ENCODE peak calls at places on chromosomes 5 and 9, in ten cellular contexts. One of them, this sample, is unnamed.
A peak's percentile ranks its signal among the peaks of the same experiment; 100 is the strongest.

GRCh38 chr9:129568560-129569505 is 52.1 kb downstream of the C9orf50 start:
- DNase-seq in PC-3: no peak
- DNase-seq in kidney: peak; percentile 93
- DNase-seq in neural progenitor cell: peak; percentile 84
- DNase-seq in Peyer's patch: no peak
- DNase-seq in GM10248: no peak
- DNase-seq in CD8-positive, alpha-beta T cell: no peak
- DNase-seq in BE2C: peak; percentile 49
- DNase-seq in thyroid gland: peak; percentile 61
- DNase-seq in tibial artery: peak; percentile 80
- DNase-seq in this sample: peak; percentile 48

GRCh38 chr5:27854243-27854852 is 816.0 kb upstream of the CDH9 start:
- DNase-seq in neural progenitor cell: no peak
- DNase-seq in Peyer's patch: no peak
- DNase-seq in kidney: no peak
- DNase-seq in tibial artery: no peak
- DNase-seq in thyroid gland: no peak
- DNase-seq in PC-3: peak; percentile 39
- DNase-seq in BE2C: no peak
- DNase-seq in CD8-positive, alpha-beta T cell: no peak
- DNase-seq in GM10248: no peak
- DNase-seq in this sample: no peak

GRCh38 chr5:139660105-139660915 is 12.2 kb downstream of the CXXC5 start:
- DNase-seq in PC-3: peak; percentile 82
- DNase-seq in kidney: peak; percentile 94
- DNase-seq in Peyer's patch: no peak
- DNase-seq in tibial artery: peak; percentile 96
- DNase-seq in thyroid gland: peak; percentile 90
- DNase-seq in neural progenitor cell: no peak
- DNase-seq in CD8-positive, alpha-beta T cell: no peak
- DNase-seq in BE2C: peak; percentile 67
- DNase-seq in GM10248: no peak
- DNase-seq in this sample: no peak

GRCh38 chr5:175347027-175347426 is 97.0 kb downstream of the DRD1 start:
- DNase-seq in neural progenitor cell: peak; percentile 75
- DNase-seq in CD8-positive, alpha-beta T cell: no peak
- DNase-seq in thyroid gland: no peak
- DNase-seq in BE2C: no peak
- DNase-seq in GM10248: no peak
- DNase-seq in PC-3: peak; percentile 83
- DNase-seq in tibial artery: no peak
- DNase-seq in Peyer's patch: no peak
- DNase-seq in kidney: no peak
- DNase-seq in this sample: no peak

GRCh38 chr9:134434896-134435506 is 108.7 kb downstream of the RXRA start:
- DNase-seq in neural progenitor cell: peak; percentile 31
- DNase-seq in thyroid gland: peak; percentile 99
- DNase-seq in CD8-positive, alpha-beta T cell: no peak
- DNase-seq in tibial artery: peak; percentile 98
- DNase-seq in GM10248: no peak
- DNase-seq in BE2C: peak; percentile 94
- DNase-seq in Peyer's patch: peak; percentile 51
- DNase-seq in PC-3: peak; percentile 59
- DNase-seq in kidney: peak; percentile 98
- DNase-seq in this sample: no peak

GRCh38 chr5:99059685-99060084 is 130.9 kb upstream of the CHD1 start:
- DNase-seq in tibial artery: no peak
- DNase-seq in Peyer's patch: no peak
- DNase-seq in BE2C: no peak
- DNase-seq in thyroid gland: no peak
- DNase-seq in kidney: no peak
- DNase-seq in PC-3: no peak
- DNase-seq in neural progenitor cell: no peak
- DNase-seq in GM10248: peak; percentile 24
- DNase-seq in CD8-positive, alpha-beta T cell: no peak
- DNase-seq in this sample: no peak

GRCh38 chr5:139392678-139393496 is 2.0 kb downstream of the PROB1 start:
- DNase-seq in Peyer's patch: peak; percentile 86
- DNase-seq in PC-3: peak; percentile 79
- DNase-seq in thyroid gland: peak; percentile 49
- DNase-seq in CD8-positive, alpha-beta T cell: peak; percentile 64
- DNase-seq in tibial artery: no peak
- DNase-seq in neural progenitor cell: peak; percentile 85
- DNase-seq in BE2C: peak; percentile 87
- DNase-seq in GM10248: peak; percentile 88
- DNase-seq in kidney: peak; percentile 88
- DNase-seq in this sample: peak; percentile 85

GRCh38 chr5:75510836-75511434 is 494 bp downstream of the CERT1 start:
- DNase-seq in neural progenitor cell: peak; percentile 76
- DNase-seq in BE2C: peak; percentile 48
- DNase-seq in kidney: peak; percentile 89
- DNase-seq in tibial artery: peak; percentile 79
- DNase-seq in Peyer's patch: peak; percentile 25
- DNase-seq in PC-3: peak; percentile 5
- DNase-seq in thyroid gland: peak; percentile 69
- DNase-seq in CD8-positive, alpha-beta T cell: peak; percentile 31
- DNase-seq in GM10248: peak; percentile 27
- DNase-seq in this sample: peak; percentile 58

GRCh38 chr9:72954431-72955420 is 1.9 kb upstream of the ALDH1A1 start:
- DNase-seq in BE2C: no peak
- DNase-seq in CD8-positive, alpha-beta T cell: no peak
- DNase-seq in kidney: no peak
- DNase-seq in Peyer's patch: no peak
- DNase-seq in PC-3: no peak
- DNase-seq in tibial artery: peak; percentile 67
- DNase-seq in GM10248: no peak
- DNase-seq in thyroid gland: no peak
- DNase-seq in neural progenitor cell: no peak
- DNase-seq in this sample: no peak

GRCh38 chr5:141050622-141051525 is at the start of gene PCDHB1:
- DNase-seq in PC-3: peak; percentile 34
- DNase-seq in CD8-positive, alpha-beta T cell: no peak
- DNase-seq in kidney: no peak
- DNase-seq in thyroid gland: peak; percentile 6
- DNase-seq in neural progenitor cell: peak; percentile 47
- DNase-seq in GM10248: no peak
- DNase-seq in BE2C: no peak
- DNase-seq in Peyer's patch: no peak
- DNase-seq in tibial artery: no peak
- DNase-seq in this sample: no peak

GRCh38 chr5:103942587-103943186 is 380.1 kb upstream of the NUDT12 start:
- DNase-seq in PC-3: peak; percentile 51
- DNase-seq in neural progenitor cell: no peak
- DNase-seq in GM10248: no peak
- DNase-seq in tibial artery: no peak
- DNase-seq in thyroid gland: no peak
- DNase-seq in BE2C: no peak
- DNase-seq in kidney: no peak
- DNase-seq in CD8-positive, alpha-beta T cell: no peak
- DNase-seq in Peyer's patch: no peak
- DNase-seq in this sample: no peak

DNA sequence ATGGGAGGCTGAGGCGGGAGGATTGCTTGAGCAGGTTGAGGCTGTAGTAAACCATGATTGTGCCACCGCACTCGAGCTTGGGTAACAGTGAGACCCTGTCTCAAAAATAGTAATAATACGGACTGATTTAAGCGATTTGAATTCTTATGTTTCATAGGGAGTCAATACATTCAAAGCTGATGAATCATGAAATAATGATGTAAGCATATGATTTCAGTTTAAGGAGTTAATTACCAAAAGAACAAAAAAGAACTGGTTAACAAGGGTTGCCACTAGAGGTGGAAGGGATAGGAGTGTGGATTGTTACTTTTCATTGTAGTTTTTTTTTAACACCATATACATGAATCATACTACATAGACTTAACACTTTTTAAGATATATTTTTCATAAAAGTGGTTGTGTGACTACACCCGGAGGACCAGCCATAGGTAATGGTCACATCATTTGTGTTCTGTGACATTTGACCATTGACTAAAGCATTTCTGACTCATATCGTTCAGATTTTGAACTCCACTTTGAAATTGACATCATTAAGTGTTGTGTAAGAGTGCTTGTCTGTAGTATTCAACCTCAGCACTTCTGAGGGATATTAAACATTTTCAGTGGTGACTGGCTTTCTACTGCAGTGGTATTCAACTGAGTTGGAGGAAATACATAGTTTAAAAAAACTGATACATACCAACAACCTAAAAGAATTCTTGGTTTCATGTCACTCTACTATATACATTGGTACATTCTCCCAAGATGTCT is 7.0 kb downstream of the TRMT10B start:
- DNase-seq in PC-3: peak; percentile 16
- DNase-seq in CD8-positive, alpha-beta T cell: no peak
- DNase-seq in BE2C: no peak
- DNase-seq in kidney: no peak
- DNase-seq in GM10248: no peak
- DNase-seq in thyroid gland: no peak
- DNase-seq in tibial artery: no peak
- DNase-seq in neural progenitor cell: no peak
- DNase-seq in Peyer's patch: no peak
- DNase-seq in this sample: no peak
- TF ChIP-seq CTCF in PC-3: no peak
- TF ChIP-seq CTCF in CD8-positive, alpha-beta T cell: no peak
- TF ChIP-seq CTCF in BE2C: no peak
- TF ChIP-seq CTCF in kidney: no peak
- TF ChIP-seq CTCF in GM10248: no peak
- TF ChIP-seq CTCF in thyroid gland: no peak
- TF ChIP-seq CTCF in tibial artery: no peak
- TF ChIP-seq CTCF in neural progenitor cell: no peak
- TF ChIP-seq CTCF in Peyer's patch: no peak
- TF ChIP-seq CTCF in this sample: no peak

GRCh38 chr9:132412089-132412488 is 2.1 kb downstream of the CFAP77 start:
- DNase-seq in tibial artery: no peak
- DNase-seq in kidney: no peak
- DNase-seq in neural progenitor cell: peak; percentile 79
- DNase-seq in CD8-positive, alpha-beta T cell: no peak
- DNase-seq in PC-3: peak; percentile 31
- DNase-seq in BE2C: peak; percentile 77
- DNase-seq in thyroid gland: no peak
- DNase-seq in Peyer's patch: no peak
- DNase-seq in GM10248: peak; percentile 32
- DNase-seq in this sample: peak; percentile 64
- TF ChIP-seq CTCF in tibial artery: peak; percentile 32
- TF ChIP-seq CTCF in kidney: peak; percentile 21
- TF ChIP-seq CTCF in neural progenitor cell: peak; percentile 82
- TF ChIP-seq CTCF in CD8-positive, alpha-beta T cell: peak; percentile 47
- TF ChIP-seq CTCF in PC-3: peak; percentile 64
- TF ChIP-seq CTCF in BE2C: peak; percentile 94
- TF ChIP-seq CTCF in thyroid gland: no peak
- TF ChIP-seq CTCF in Peyer's patch: no peak
- TF ChIP-seq CTCF in GM10248: peak; percentile 40
- TF ChIP-seq CTCF in this sample: peak; percentile 76

GRCh38 chr5:147673276-147673675 is 109.3 kb downstream of the JAKMIP2 start:
- DNase-seq in PC-3: no peak
- DNase-seq in Peyer's patch: no peak
- DNase-seq in kidney: no peak
- DNase-seq in BE2C: peak; percentile 68
- DNase-seq in CD8-positive, alpha-beta T cell: no peak
- DNase-seq in neural progenitor cell: no peak
- DNase-seq in GM10248: no peak
- DNase-seq in tibial artery: no peak
- DNase-seq in thyroid gland: no peak
- DNase-seq in this sample: no peak

GRCh38 chr5:147669113-147669869 is 113.2 kb downstream of the JAKMIP2 start:
- DNase-seq in kidney: no peak
- DNase-seq in BE2C: no peak
- DNase-seq in tibial artery: no peak
- DNase-seq in GM10248: no peak
- DNase-seq in thyroid gland: no peak
- DNase-seq in PC-3: no peak
- DNase-seq in CD8-positive, alpha-beta T cell: no peak
- DNase-seq in neural progenitor cell: peak; percentile 36
- DNase-seq in Peyer's patch: no peak
- DNase-seq in this sample: no peak

GRCh38 chr5:147670815-147671214 is 111.7 kb downstream of the JAKMIP2 start:
- DNase-seq in kidney: no peak
- DNase-seq in neural progenitor cell: no peak
- DNase-seq in BE2C: no peak
- DNase-seq in GM10248: no peak
- DNase-seq in thyroid gland: no peak
- DNase-seq in Peyer's patch: no peak
- DNase-seq in CD8-positive, alpha-beta T cell: no peak
- DNase-seq in tibial artery: no peak
- DNase-seq in PC-3: no peak
- DNase-seq in this sample: no peak

GRCh38 chr5:147671365-147671764 is 111.2 kb downstream of the JAKMIP2 start:
- DNase-seq in thyroid gland: no peak
- DNase-seq in CD8-positive, alpha-beta T cell: no peak
- DNase-seq in GM10248: no peak
- DNase-seq in kidney: no peak
- DNase-seq in Peyer's patch: no peak
- DNase-seq in PC-3: no peak
- DNase-seq in tibial artery: no peak
- DNase-seq in neural progenitor cell: no peak
- DNase-seq in BE2C: no peak
- DNase-seq in this sample: no peak

DNA sequence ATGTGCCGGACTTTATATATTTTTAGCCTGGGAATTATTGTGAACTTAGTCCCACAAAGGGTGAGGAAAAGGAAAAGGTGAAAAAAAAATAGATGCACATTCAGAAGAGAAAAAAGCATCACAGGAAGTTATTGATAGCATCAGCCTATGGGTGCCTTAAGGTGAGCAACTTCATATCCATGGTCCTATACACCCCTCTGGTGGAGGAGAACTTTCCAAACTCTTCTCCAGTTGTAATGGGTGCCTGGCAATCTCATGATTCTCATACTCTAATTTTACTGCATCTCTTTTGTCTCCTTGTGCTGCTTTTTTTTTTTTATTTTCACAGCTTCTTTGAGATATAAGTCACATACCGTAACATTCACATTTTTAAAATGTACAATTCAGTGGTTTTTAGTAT is 107.4 kb downstream of the JAKMIP2 start:
- DNase-seq in kidney: no peak
- DNase-seq in tibial artery: no peak
- DNase-seq in BE2C: no peak
- DNase-seq in PC-3: peak; percentile 48
- DNase-seq in thyroid gland: no peak
- DNase-seq in neural progenitor cell: no peak
- DNase-seq in GM10248: no peak
- DNase-seq in Peyer's patch: no peak
- DNase-seq in CD8-positive, alpha-beta T cell: no peak
- DNase-seq in this sample: no peak
- TF ChIP-seq CTCF in kidney: no peak
- TF ChIP-seq CTCF in tibial artery: no peak
- TF ChIP-seq CTCF in BE2C: peak; percentile 8
- TF ChIP-seq CTCF in PC-3: peak; percentile 44
- TF ChIP-seq CTCF in thyroid gland: no peak
- TF ChIP-seq CTCF in neural progenitor cell: no peak
- TF ChIP-seq CTCF in GM10248: no peak
- TF ChIP-seq CTCF in Peyer's patch: no peak
- TF ChIP-seq CTCF in CD8-positive, alpha-beta T cell: no peak
- TF ChIP-seq CTCF in this sample: no peak

DNA sequence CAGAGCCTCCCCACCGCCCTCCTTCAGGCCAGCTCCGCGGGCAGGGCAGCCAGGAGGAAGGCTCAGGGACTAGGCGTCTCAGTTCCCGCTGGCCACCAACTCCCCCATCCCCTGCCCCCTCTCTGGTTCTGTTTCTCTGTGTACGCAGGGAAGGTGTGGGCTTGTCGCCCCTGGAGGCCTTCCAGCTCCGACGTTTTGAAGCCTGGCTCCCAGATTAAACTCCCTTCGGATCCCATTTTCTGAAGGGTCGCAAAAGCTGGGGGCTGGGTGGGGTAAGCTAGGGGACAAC is 346 bp downstream of the ATOX1 start:
- DNase-seq in tibial artery: no peak
- DNase-seq in thyroid gland: peak; percentile 50
- DNase-seq in neural progenitor cell: no peak
- DNase-seq in GM10248: no peak
- DNase-seq in PC-3: no peak
- DNase-seq in CD8-positive, alpha-beta T cell: no peak
- DNase-seq in BE2C: no peak
- DNase-seq in Peyer's patch: no peak
- DNase-seq in kidney: no peak
- DNase-seq in this sample: no peak
- TF ChIP-seq CTCF in tibial artery: no peak
- TF ChIP-seq CTCF in thyroid gland: no peak
- TF ChIP-seq CTCF in neural progenitor cell: no peak
- TF ChIP-seq CTCF in GM10248: no peak
- TF ChIP-seq CTCF in PC-3: no peak
- TF ChIP-seq CTCF in CD8-positive, alpha-beta T cell: no peak
- TF ChIP-seq CTCF in BE2C: no peak
- TF ChIP-seq CTCF in Peyer's patch: no peak
- TF ChIP-seq CTCF in kidney: no peak
- TF ChIP-seq CTCF in this sample: no peak